ENCODE peak calls at places on chromosomes 1 and 21, in five cellular contexts. A is colonic mucosa; S is psoas muscle; U is kidney; E is activated CD8-positive, alpha-beta T cell treated with anti-CD3 and anti-CD28 coated beads for 36 hours. J is an unnamed sample.

GRCh38 chr1:212259693-212260480 is 25.3 kb upstream of the PPP2R5A start:
- DNase-seq in U (no peak), E (no peak), S (no peak), A (no peak), J (no peak)

GRCh38 chr1:111505641-111506119 is 2.2 kb upstream of the ADORA3 start:
- DNase-seq in E (peak), A (no peak), U (no peak), S (no peak), J (peak)

GRCh38 chr1:156975084-156975483 is 54.7 kb downstream of the LRRC71 start:
- DNase-seq in U (no peak), A (no peak), E (no peak), S (no peak), J (no peak)

GRCh38 chr1:109904105-109904817 is 6.4 kb upstream of the CSF1 start:
- DNase-seq in U (no peak), E (no peak), A (no peak), S (no peak), J (no peak)

GRCh38 chr1:212587304-212588136 is 21.0 kb upstream of the ATF3 start:
- DNase-seq in S (no peak), A (no peak), U (no peak), E (no peak), J (no peak)

GRCh38 chr1:204878835-204879234 is 8.2 kb downstream of the NFASC start:
- DNase-seq in E (no peak), A (no peak), U (no peak), S (no peak), J (no peak)

GRCh38 chr21:32653326-32653901 is 41.2 kb upstream of the CFAP298 start:
- DNase-seq in S (no peak), U (no peak), E (peak), A (no peak), J (peak)

GRCh38 chr1:5067251-5067650 is 412.8 kb downstream of the AJAP1 start:
- DNase-seq in U (no peak), E (no peak), A (no peak), S (no peak), J (no peak)

DNA sequence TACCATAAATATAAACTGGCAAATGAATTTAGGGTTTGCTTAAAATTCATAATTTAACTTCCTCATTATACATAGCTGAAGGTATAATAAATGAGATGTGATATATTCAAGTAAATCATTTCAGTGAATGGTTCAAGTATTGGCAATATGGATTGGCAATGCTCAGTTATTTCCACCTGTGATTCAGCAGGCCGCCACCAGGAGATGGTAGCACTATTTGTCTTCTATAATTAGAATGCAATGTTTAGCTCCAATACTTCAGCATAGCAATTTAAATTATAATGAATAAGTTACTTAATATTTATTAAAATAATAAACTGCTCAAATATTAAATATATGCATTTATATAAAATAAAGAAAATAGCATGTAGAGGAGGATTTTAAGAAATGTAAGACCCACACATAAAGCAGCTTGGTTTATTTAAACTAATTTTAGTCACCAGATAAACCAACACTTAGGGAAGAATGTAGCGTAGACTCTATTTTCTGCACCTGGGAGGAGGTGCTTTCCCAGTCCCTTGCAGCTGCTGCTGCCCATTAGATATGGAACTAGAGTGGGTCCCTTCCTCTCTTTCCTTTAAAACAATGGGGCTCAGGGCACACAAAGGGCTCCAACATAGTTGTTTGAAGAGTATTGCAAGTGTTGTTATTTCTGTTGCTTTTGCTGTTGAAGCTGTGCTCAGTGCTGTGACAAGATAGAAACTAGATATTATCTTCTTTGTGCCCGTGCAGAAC is 62.1 kb downstream of the PLPPR4 start:
- DNase-seq in S (no peak), U (no peak), E (no peak), A (no peak), J (no peak)
- TF ChIP-seq CTCF in S (peak), U (no peak), E (peak), A (peak), J (no peak)

DNA sequence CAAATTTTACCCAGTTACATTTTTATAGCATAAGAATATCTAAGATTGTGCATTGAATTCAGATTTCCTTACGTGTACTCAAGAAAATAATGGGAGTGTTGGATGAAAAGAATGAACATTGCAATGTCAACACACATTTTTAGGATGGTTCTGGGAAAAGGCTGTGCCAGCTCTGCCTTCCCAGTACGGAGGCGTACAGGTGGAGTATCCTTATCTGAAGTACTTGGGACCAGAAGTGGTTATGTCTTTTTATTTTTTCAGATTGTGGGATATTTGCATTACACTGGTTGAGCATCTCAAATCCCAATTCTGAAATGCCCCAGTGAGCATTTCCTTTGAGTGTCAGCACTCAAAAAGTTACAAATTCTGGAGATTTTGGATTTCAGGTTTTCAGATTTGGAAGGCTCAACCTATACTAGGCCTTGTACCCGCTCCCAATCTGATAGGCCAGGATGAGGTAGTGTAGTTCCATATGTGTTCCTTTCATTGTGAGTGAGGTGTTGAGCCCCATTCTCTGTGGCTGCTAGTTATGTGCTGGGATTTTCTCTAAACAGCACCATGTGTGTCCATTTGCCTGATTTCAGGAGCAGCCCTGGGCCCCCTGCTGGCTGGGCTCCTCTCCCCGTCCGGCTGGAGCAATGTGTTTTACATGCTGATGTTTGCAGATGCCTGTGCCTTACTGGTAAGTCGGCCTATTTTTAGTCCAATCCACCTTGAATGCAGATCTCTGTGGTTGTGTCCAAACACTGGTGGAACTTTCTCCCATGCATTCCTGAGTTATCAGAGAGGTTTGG is 60.8 kb downstream of the SLC37A1 start:
- DNase-seq in S (no peak), E (no peak), U (peak), A (no peak), J (no peak)
- TF ChIP-seq CTCF in S (no peak), E (no peak), U (no peak), A (no peak), J (no peak)

GRCh38 chr1:154329152-154329521 is 3.8 kb downstream of the ATP8B2 start:
- DNase-seq in U (no peak), A (no peak), E (no peak), S (no peak), J (no peak)
- TF ChIP-seq CTCF in U (no peak), A (no peak), E (peak), S (no peak), J (no peak)

DNA sequence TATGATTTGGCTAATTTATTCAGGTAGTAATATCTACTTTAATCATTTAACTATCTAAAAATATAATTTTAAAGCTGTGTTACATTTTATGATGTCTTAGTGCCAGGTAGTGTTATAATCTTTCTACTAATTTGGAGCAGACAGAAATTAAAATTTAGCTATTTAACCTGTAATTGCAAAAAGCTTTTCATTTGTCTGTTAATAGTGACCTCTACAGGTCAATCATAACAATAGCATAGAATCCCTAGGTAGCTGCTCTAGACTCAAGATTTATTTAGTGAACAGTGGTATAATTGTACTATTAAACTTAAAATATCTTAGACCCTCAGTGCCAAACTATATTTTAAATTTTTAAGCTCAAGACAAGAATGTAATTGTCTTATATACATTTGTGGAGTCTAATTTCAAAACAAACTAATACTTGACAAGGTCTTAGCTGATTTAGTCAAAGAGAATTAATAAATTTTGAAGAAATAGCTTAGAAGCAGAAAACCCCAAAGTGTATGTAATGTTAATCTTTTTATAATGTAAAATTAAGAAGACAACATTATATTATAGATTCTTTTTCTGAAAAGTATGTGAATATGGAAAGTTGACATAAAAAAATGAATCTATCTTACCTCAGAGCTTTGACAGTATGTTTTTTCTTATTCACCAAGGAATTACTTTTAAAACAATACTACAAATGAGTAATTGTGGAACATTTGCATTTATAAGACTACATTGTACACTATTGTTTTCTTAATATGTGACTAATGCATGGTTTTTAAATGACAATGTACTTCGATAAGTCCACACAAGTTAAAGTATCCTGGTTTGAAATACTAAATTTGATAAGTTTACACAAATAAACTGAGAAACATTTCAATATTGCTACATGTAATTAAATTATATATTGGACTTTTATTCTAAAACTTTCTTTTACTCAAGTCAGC is 64.1 kb upstream of the RNPC3 start:
- DNase-seq in E (no peak), A (no peak), S (no peak), U (no peak), J (peak)
- TF ChIP-seq CTCF in E (peak), A (peak), S (peak), U (peak), J (peak)

GRCh38 chr1:21783679-21784603 is 992 bp upstream of the USP48 start:
- DNase-seq in A (peak), E (no peak), S (no peak), U (peak), J (peak)

GRCh38 chr1:21782868-21783678 is at the start of gene USP48:
- DNase-seq in E (peak), S (peak), A (peak), U (peak), J (peak)

GRCh38 chr1:21781971-21782867 is 730 bp downstream of the USP48 start:
- DNase-seq in S (peak), E (peak), A (peak), U (peak), J (peak)

DNA sequence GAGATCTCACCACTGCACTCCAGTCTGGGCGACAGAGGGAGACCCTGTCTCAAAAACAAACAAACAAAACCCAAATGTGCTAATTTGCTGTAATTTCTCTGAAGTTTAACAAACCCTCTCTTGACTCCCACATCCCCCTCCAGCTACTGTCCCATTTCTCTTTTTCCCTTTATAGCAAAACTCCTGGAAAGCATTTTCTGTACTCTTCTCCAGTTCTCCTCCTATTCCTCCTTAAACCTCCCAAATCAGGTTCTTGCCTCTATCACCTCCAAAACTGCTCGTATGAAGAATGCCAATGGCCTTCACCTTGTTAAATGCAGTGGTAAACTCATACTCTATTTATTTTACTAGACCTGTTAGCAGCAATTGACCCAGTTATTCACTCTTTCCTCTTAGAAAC is 3.7 kb upstream of the USP48 start:
- DNase-seq in E (no peak), S (no peak), U (no peak), A (no peak), J (no peak)
- TF ChIP-seq CTCF in E (no peak), S (no peak), U (no peak), A (no peak), J (no peak)

DNA sequence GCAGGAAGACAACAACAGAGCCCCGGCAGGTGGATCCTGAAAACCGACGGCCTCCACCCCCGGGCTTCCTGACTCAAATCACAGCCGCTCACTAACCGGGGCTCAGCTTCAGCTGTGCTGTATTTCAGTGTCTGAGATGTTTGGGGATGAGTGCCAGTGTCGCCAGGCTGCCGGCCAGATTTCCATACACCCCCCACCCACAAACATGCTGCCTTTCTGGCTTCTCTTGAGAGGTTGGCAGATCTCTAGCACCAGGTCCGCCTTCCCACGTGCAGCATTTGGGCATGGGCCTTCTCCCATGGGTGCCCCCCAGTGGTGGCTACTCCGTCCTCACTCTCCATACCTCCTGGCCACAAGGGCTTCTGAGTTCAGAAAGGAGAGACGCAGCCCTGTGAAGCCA is 34.8 kb downstream of the KCNAB2 start:
- DNase-seq in A (no peak), U (no peak), E (no peak), S (no peak), J (no peak)
- TF ChIP-seq CTCF in A (no peak), U (no peak), E (no peak), S (no peak), J (no peak)

GRCh38 chr1:19032701-19033515 is 76.4 kb upstream of the IFFO2 start:
- DNase-seq in U (peak), S (no peak), E (no peak), A (no peak), J (no peak)
- TF ChIP-seq CTCF in U (no peak), S (no peak), E (no peak), A (no peak), J (no peak)

GRCh38 chr1:27554777-27555699 is 48.9 kb downstream of the AHDC1 start:
- DNase-seq in U (no peak), S (peak), E (no peak), A (no peak), J (no peak)

GRCh38 chr1:27551170-27551952 is 52.6 kb downstream of the AHDC1 start:
- DNase-seq in U (no peak), S (no peak), A (no peak), E (no peak), J (no peak)

GRCh38 chr1:27554293-27554692 is 49.7 kb downstream of the AHDC1 start:
- DNase-seq in A (no peak), U (no peak), E (no peak), S (no peak), J (no peak)

GRCh38 chr1:27551953-27552312 is 52.0 kb downstream of the AHDC1 start:
- DNase-seq in U (no peak), E (no peak), S (no peak), A (no peak), J (no peak)

DNA sequence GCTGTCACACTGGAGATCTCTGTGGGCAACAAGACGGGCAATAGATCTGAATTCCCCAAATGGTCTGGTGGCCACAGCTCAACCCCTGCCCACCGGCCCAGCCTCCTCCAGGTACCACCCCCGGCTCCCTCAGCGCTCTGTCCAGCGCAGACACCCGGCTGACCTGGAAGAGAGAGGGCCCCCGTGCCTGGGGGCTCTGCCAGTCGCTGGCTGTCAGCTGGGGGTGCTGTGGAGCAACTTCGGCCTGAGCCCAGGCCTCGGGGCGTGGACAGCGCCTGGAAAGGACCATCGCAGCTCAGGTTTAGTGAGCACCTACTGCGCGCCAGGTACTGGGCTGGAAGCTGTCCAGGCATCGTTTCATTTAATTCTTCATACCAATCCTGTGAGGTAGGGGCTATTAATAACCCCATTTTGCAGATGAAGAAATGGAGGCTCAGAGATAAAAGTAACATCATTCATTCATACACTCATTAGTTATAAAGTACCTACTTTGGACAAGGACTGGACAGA is 51.0 kb downstream of the AHDC1 start:
- DNase-seq in E (no peak), S (no peak), U (no peak), A (no peak), J (no peak)
- TF ChIP-seq CTCF in E (no peak), S (no peak), U (no peak), A (no peak), J (no peak)